ENCODE peak calls at places on chromosomes 12 and 14, in four cellular contexts. Q is fibroblast of lung, T is mammary epithelial cell, J is WTC11. O is an unnamed sample.

GRCh38 chr12:15979096-15980091 is 68.3 kb downstream of the DERA start:
- DNase-seq in T (peak; percentile 37), Q (peak; percentile 81), J (peak; percentile 53), O (peak; percentile 28)

GRCh38 chr14:91413547-91414474 is 3.8 kb downstream of the CCDC88C start:
- DNase-seq in Q (no peak), T (no peak), J (peak; percentile 92), O (no peak)

GRCh38 chr14:64704145-64704742 is at the start of gene PLEKHG3:
- DNase-seq in Q (peak; percentile 51), J (peak; percentile 89), T (peak; percentile 82), O (peak; percentile 38)

GRCh38 chr12:123660328-123660727 is 10.6 kb upstream of the TCTN2 start:
- DNase-seq in Q (peak; percentile 89), T (peak; percentile 92), J (no peak), O (no peak)

GRCh38 chr14:70534904-70535303 is at the start of gene ADAM20:
- DNase-seq in Q (no peak), J (no peak), T (no peak), O (no peak)

GRCh38 chr14:28759056-28759657 is 7.4 kb upstream of the FOXG1 start:
- DNase-seq in T (peak; percentile 21), J (peak; percentile 32), Q (no peak), O (peak; percentile 10)

GRCh38 chr12:109934026-109934425 is 34.0 kb downstream of the TCHP start:
- DNase-seq in Q (peak; percentile 43), J (no peak), T (no peak), O (no peak)

GRCh38 chr14:67618617-67619063 is 1.1 kb upstream of the ARG2 start:
- DNase-seq in J (no peak), T (peak; percentile 62), Q (peak; percentile 86), O (peak; percentile 67)

GRCh38 chr12:95205685-95206084 is 11.6 kb downstream of the FGD6 start:
- DNase-seq in Q (peak; percentile 87), T (peak; percentile 93), J (no peak), O (no peak)

GRCh38 chr14:72907886-72908285 is 14.0 kb upstream of the DPF3 start:
- DNase-seq in T (peak; percentile 64), J (no peak), Q (peak; percentile 49), O (no peak)

GRCh38 chr14:69471436-69471835 is 13.1 kb upstream of the PLEKHD1 start:
- DNase-seq in T (no peak), J (no peak), Q (no peak), O (no peak)

DNA sequence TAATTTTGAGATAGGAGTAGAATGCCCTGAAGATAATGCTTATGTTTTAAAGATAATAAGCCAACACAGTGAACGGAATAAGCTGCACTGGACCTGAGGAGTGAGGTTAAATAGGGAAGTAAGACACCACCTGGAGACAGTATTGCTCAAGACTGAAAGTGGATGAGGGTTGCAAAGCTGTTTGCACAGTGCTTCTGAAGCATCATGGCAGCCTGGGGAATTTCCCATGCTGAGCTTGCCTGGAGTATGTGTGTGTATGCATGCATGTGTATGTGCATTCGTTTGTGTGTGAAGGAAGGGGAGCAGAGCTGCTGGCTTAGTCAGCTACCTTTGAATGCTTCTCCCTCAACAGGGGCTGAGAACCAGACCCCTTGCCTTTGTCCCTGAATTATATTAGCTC is 35.8 kb downstream of the BHLHE41 start:
- DNase-seq in T (peak; percentile 28), J (no peak), Q (no peak), O (peak; percentile 52)
- TF ChIP-seq CTCF in T (no peak), J (no peak), Q (no peak), O (no peak)

GRCh38 chr14:96182546-96182945 is 22.1 kb upstream of the BDKRB2 start:
- DNase-seq in T (no peak), J (no peak), Q (no peak), O (no peak)
- TF ChIP-seq CTCF in T (no peak), J (no peak), Q (no peak), O (no peak)

GRCh38 chr12:11713202-11713601 is 63.7 kb downstream of the ETV6 start:
- DNase-seq in J (no peak), Q (no peak), T (no peak), O (no peak)
- TF ChIP-seq CTCF in J (no peak), Q (no peak), T (no peak), O (no peak)

GRCh38 chr14:105019861-105020814 is 745 bp downstream of the CDCA4 start:
- DNase-seq in T (no peak), Q (no peak), J (peak; percentile 52), O (peak; percentile 66)
- TF ChIP-seq CTCF in T (peak; percentile 15), Q (no peak), J (no peak), O (no peak)

GRCh38 chr14:104723651-104724406 is at the start of gene ADSS1:
- DNase-seq in J (peak; percentile 66), Q (peak; percentile 39), T (peak; percentile 35), O (peak; percentile 98)

GRCh38 chr14:104724407-104724980 is 465 bp downstream of the ADSS1 start:
- DNase-seq in J (no peak), T (no peak), Q (no peak), O (no peak)

GRCh38 chr14:104726600-104727451 is 2.8 kb downstream of the ADSS1 start:
- DNase-seq in T (no peak), Q (no peak), J (no peak), O (no peak)

GRCh38 chr14:104725772-104726548 is 1.9 kb downstream of the ADSS1 start:
- DNase-seq in J (no peak), Q (no peak), T (no peak), O (no peak)

DNA sequence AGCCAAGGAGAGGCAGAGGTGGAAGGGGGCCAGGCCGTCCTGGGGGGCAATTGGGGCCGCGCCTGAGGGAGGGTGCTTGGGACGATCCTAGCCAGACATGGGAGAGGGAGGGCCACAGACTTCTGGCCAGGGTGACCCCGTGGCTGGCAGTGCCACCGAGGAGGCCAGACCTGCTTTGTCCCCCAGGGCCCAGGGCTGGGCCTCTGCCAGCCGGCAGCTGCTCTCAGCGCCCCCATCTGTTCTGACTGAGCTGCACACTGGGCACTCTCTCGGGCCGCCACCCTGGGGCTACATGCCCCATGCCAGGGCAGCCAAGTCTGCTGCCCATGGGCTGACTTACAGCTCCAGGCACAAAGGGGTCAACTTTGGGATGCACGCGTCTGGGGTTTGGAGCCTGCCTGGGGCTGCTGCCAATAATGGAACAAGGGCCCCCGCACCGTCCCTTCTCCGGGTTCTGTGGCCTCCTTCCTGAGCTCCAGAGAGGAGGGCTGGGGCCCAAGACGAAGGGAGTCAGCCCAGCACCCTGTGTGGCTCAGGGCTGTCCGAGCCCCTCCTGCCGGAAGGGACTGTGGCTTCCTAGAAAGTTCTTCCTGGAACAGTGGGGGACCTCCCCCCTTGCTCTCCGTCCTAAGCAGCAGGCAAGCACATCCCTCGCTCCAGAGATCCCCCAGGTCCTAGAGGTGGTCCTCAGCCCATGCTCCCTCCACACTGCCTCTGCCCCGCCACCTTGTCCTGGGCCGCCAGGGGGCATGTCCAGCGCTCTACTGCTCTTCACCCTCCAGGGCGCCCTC is 1.1 kb downstream of the ADSS1 start:
- DNase-seq in T (no peak), J (peak; percentile 59), Q (peak; percentile 63), O (no peak)
- TF ChIP-seq CTCF in T (peak; percentile 49), J (no peak), Q (peak; percentile 47), O (no peak)

GRCh38 chr14:76956253-76957090 is 72.0 kb downstream of the IRF2BPL start:
- DNase-seq in T (peak; percentile 93), Q (peak; percentile 94), J (peak; percentile 92), O (peak; percentile 65)
- TF ChIP-seq CTCF in T (peak; percentile 14), Q (no peak), J (no peak), O (no peak)